ENCODE peak calls at places on chromosomes 2 and 18, in seven cellular contexts. N is hippocampal formation, F is T-cell, U is GM04504, K is neural crest cell, S is HCT116, Y is HEK293T. L is an unnamed sample.

GRCh38 chr2:160108231-160108630 is 45.8 kb upstream of the PLA2R1 start:
- DNase-seq in N (no peak), K (no peak), F (no peak), U (no peak), Y (no peak), S (no peak), L (no peak)

GRCh38 chr2:189466656-189467055 is 25.4 kb downstream of the WDR75 start:
- DNase-seq in F (no peak), K (no peak), Y (peak), U (peak), S (no peak), N (no peak), L (no peak)

GRCh38 chr2:160994141-160995002 is 165.9 kb upstream of the TANK start:
- DNase-seq in U (peak), S (peak), F (peak), N (peak), Y (peak), K (peak), L (peak)

GRCh38 chr2:143128681-143129580 is at the start of gene ARHGAP15:
- DNase-seq in K (no peak), S (no peak), Y (no peak), U (no peak), F (peak), N (no peak), L (peak)

GRCh38 chr2:20212871-20213503 is 11.9 kb downstream of the SDC1 start:
- DNase-seq in S (no peak), K (no peak), U (no peak), F (no peak), N (no peak), Y (no peak), L (no peak)

GRCh38 chr18:54950221-54950620 is 9.0 kb downstream of the CCDC68 start:
- DNase-seq in S (peak), K (no peak), Y (no peak), N (no peak), F (no peak), U (no peak), L (no peak)

GRCh38 chr2:147275943-147276342 is 568.9 kb upstream of the ACVR2A start:
- DNase-seq in S (peak), F (no peak), N (no peak), K (no peak), U (no peak), Y (peak), L (no peak)

GRCh38 chr18:71398530-71398929 is 1109.7 kb downstream of the SOCS6 start:
- DNase-seq in Y (peak), S (no peak), F (no peak), U (no peak), N (peak), K (peak), L (no peak)

GRCh38 chr2:3208591-3208990 is 169.0 kb downstream of the EIPR1 start:
- DNase-seq in K (no peak), F (no peak), N (no peak), U (no peak), S (no peak), Y (no peak), L (no peak)